ENCODE peak calls at places on chromosomes 12 and 14, in seven cellular contexts. C, J, R, Z, Y, Q and L are unnamed samples.

GRCh38 chr14:61355892-61356325 is 34.5 kb downstream of the PRKCH start:
- DNase-seq in C (peak; percentile 70), J (peak; percentile 85), R (peak; percentile 98), Z (no peak), Y (peak; percentile 1), Q (no peak), L (no peak)

GRCh38 chr14:106694638-106695393 is 1168.4 kb downstream of the TMEM121 start:
- DNase-seq in C (no peak), J (no peak), R (no peak), Z (peak; percentile 22), Y (no peak), Q (peak; percentile 70), L (no peak)

GRCh38 chr14:70832536-70833305 is 23.4 kb upstream of the MAP3K9 start:
- DNase-seq in C (no peak), J (no peak), R (no peak), Z (no peak), Y (no peak), Q (peak; percentile 70), L (no peak)

GRCh38 chr14:56630707-56631106 is 51.1 kb downstream of the TMEM260 start:
- DNase-seq in C (no peak), J (no peak), R (no peak), Z (no peak), Y (no peak), Q (no peak), L (no peak)

GRCh38 chr12:52247622-52248540 is 14.8 kb downstream of the KRT7 start:
- DNase-seq in C (peak; percentile 0), J (no peak), R (no peak), Z (no peak), Y (no peak), Q (no peak), L (no peak)

GRCh38 chr14:71933026-71933587 is 878 bp downstream of the RGS6 start:
- DNase-seq in C (no peak), J (no peak), R (no peak), Z (no peak), Y (no peak), Q (peak; percentile 15), L (peak; percentile 55)

GRCh38 chr14:97709552-97709951 is 912.4 kb downstream of the VRK1 start:
- DNase-seq in C (no peak), J (no peak), R (no peak), Z (no peak), Y (no peak), Q (no peak), L (no peak)

GRCh38 chr14:68466491-68466977 is 326.3 kb downstream of the ZFP36L1 start:
- DNase-seq in C (no peak), J (no peak), R (peak; percentile 78), Z (no peak), Y (peak; percentile 63), Q (no peak), L (no peak)

GRCh38 chr14:100739306-100739705 is 12.6 kb downstream of the DLK1 start:
- DNase-seq in C (peak; percentile 33), J (no peak), R (no peak), Z (peak; percentile 2), Y (no peak), Q (no peak), L (no peak)

GRCh38 chr14:76113691-76114090 is 38.0 kb upstream of the GPATCH2L start:
- DNase-seq in C (no peak), J (no peak), R (no peak), Z (no peak), Y (no peak), Q (no peak), L (no peak)

GRCh38 chr14:101445278-101445677 is 116.0 kb upstream of the DIO3 start:
- DNase-seq in C (no peak), J (no peak), R (no peak), Z (no peak), Y (no peak), Q (no peak), L (no peak)

GRCh38 chr14:104743461-104744380 is 9.2 kb upstream of the SIVA1 start:
- DNase-seq in C (no peak), J (no peak), R (no peak), Z (no peak), Y (no peak), Q (no peak), L (no peak)

GRCh38 chr14:101543814-101544213 is 17.5 kb upstream of the DIO3 start:
- DNase-seq in C (no peak), J (no peak), R (no peak), Z (no peak), Y (no peak), Q (no peak), L (no peak)

GRCh38 chr12:113154351-113154973 is 4.9 kb downstream of the CFAP73 start:
- DNase-seq in C (no peak), J (no peak), R (no peak), Z (no peak), Y (no peak), Q (no peak), L (no peak)

GRCh38 chr12:77493769-77494168 is 336.9 kb upstream of the NAV3 start:
- DNase-seq in C (no peak), J (no peak), R (no peak), Z (no peak), Y (no peak), Q (no peak), L (no peak)

GRCh38 chr12:132687211-132688164 is at the start of the genes POLE and PXMP2:
- DNase-seq in C (peak; percentile 98), J (peak; percentile 91), R (peak; percentile 87), Z (peak; percentile 99), Y (peak; percentile 88), Q (peak; percentile 97), L (peak; percentile 95)

GRCh38 chr12:93376436-93377251 is 1.1 kb upstream of the NUDT4 start:
- DNase-seq in C (no peak), J (peak; percentile 37), R (no peak), Z (no peak), Y (peak; percentile 71), Q (no peak), L (peak; percentile 88)

GRCh38 chr12:93380480-93381121 is 2.9 kb downstream of the NUDT4 start:
- DNase-seq in C (no peak), J (no peak), R (no peak), Z (no peak), Y (peak; percentile 43), Q (no peak), L (peak; percentile 50)

GRCh38 chr12:93377252-93377542 is 528 bp upstream of the NUDT4 start:
- DNase-seq in C (no peak), J (no peak), R (no peak), Z (no peak), Y (no peak), Q (no peak), L (no peak)

GRCh38 chr12:93379432-93380308 is 1.9 kb downstream of the NUDT4 start:
- DNase-seq in C (no peak), J (no peak), R (no peak), Z (no peak), Y (no peak), Q (no peak), L (peak; percentile 42)

DNA sequence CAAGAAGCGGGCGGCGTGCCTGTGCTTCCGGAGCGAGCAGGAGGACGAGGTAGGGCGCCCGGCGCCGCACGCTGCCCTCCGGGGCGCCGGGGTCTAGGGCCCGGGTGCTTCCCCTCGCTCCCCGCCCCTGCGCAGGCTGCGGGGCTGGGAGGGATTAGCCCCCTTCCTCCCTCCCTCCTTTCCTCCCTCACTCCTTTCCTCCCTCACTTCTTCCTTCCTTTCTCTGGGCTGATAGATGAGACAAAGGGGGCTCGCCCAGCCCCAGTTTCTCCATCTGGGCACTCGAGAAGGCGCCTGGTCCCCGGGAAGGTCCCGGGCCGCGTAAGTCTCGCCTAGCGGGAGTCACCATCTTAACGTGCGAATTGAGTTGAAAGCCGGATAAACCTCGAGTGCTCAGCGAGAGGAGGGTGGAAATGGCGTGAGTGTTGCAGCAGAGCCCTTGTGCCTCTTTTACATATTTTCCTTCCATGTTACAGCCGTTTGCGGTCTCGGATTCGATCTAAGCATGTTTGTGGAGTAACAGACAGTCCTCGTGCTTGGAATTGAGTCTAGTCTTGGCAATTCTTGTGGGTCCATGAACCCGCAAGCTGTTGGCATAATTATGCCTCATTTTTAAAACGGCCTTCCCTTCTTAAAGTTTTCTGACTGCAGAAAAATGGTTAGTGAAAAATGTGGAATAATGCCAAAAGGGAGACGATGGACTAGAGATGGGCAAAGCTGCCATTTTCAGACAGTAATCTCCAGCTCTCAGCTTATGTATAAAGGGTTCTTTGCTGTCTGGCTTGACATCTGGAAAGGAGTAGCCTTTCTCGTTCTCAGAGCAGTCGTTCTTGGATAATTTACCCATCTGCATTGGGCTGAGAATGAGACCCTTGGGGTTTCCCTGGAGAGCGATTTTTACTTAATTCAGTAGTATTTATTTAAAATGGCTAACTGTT is 917 bp downstream of the NUDT4 start:
- DNase-seq in C (peak; percentile 73), J (peak; percentile 27), R (no peak), Z (peak; percentile 43), Y (no peak), Q (peak; percentile 47), L (peak; percentile 79)
- TF ChIP-seq POLR2A in C (no peak), J (no peak), R (no peak), Z (peak; percentile 34), Y (peak; percentile 29), Q (no peak), L (peak; percentile 70)

GRCh38 chr14:75070383-75070782 is 942 bp downstream of the ZC2HC1C start:
- DNase-seq in C (peak; percentile 92), J (no peak), R (no peak), Z (no peak), Y (no peak), Q (no peak), L (no peak)
- TF ChIP-seq POLR2A in C (no peak), J (no peak), R (no peak), Z (no peak), Y (no peak), Q (no peak), L (no peak)

GRCh38 chr12:108638141-108638823 is 4.6 kb upstream of the SELPLG start:
- DNase-seq in C (peak; percentile 85), J (peak; percentile 42), R (no peak), Z (no peak), Y (no peak), Q (no peak), L (no peak)
- TF ChIP-seq POLR2A in C (no peak), J (no peak), R (no peak), Z (no peak), Y (no peak), Q (no peak), L (no peak)

GRCh38 chr12:47705571-47706425 is at the start of gene RPAP3:
- DNase-seq in C (peak; percentile 98), J (peak; percentile 96), R (peak; percentile 76), Z (peak; percentile 78), Y (peak; percentile 87), Q (peak; percentile 98), L (peak; percentile 99)
- TF ChIP-seq POLR2A in C (peak; percentile 54), J (peak; percentile 9), R (peak; percentile 92), Z (peak; percentile 83), Y (peak; percentile 83), Q (peak; percentile 19), L (peak; percentile 89)

GRCh38 chr14:35385042-35385839 is 19.3 kb downstream of the NFKBIA start:
- DNase-seq in C (peak; percentile 98), J (peak; percentile 82), R (no peak), Z (no peak), Y (peak; percentile 85), Q (peak; percentile 85), L (no peak)
- TF ChIP-seq POLR2A in C (no peak), J (no peak), R (no peak), Z (no peak), Y (peak; percentile 59), Q (no peak), L (no peak)